ENCODE peak calls at places on chromosome 2, in four cellular contexts. One of them, this sample, is unnamed.

GRCh38 chr2:71235930-71236587 is 9.2 kb upstream of the PAIP2B start:
- DNase-seq in HepG2: no peak
- DNase-seq in SK-N-SH: no peak
- DNase-seq in HCT116: no peak
- DNase-seq in this sample: no peak

GRCh38 chr2:122795763-122796162 is 1040.3 kb downstream of the TSN start:
- DNase-seq in HepG2: no peak
- DNase-seq in SK-N-SH: no peak
- DNase-seq in HCT116: no peak
- DNase-seq in this sample: no peak

GRCh38 chr2:9846554-9846953 is 3.3 kb downstream of the TAF1B start:
- DNase-seq in HepG2: no peak
- DNase-seq in SK-N-SH: no peak
- DNase-seq in HCT116: no peak
- DNase-seq in this sample: no peak

GRCh38 chr2:29114514-29114840 is 738 bp upstream of the CLIP4 start:
- DNase-seq in HepG2: no peak
- DNase-seq in SK-N-SH: peak
- DNase-seq in HCT116: no peak
- DNase-seq in this sample: no peak

GRCh38 chr2:43018179-43019024 is 208.0 kb downstream of the ZFP36L2 start:
- DNase-seq in HepG2: peak
- DNase-seq in SK-N-SH: no peak
- DNase-seq in HCT116: no peak
- DNase-seq in this sample: peak

GRCh38 chr2:122138561-122138960 is 383.1 kb downstream of the TSN start:
- DNase-seq in HepG2: no peak
- DNase-seq in SK-N-SH: no peak
- DNase-seq in HCT116: no peak
- DNase-seq in this sample: no peak

GRCh38 chr2:102504833-102505232 is 31.8 kb downstream of the SLC9A4 start:
- DNase-seq in HepG2: no peak
- DNase-seq in SK-N-SH: no peak
- DNase-seq in HCT116: no peak
- DNase-seq in this sample: no peak

GRCh38 chr2:85911836-85912692 is 23.3 kb upstream of the ST3GAL5 start:
- DNase-seq in HepG2: no peak
- DNase-seq in SK-N-SH: no peak
- DNase-seq in HCT116: no peak
- DNase-seq in this sample: no peak

GRCh38 chr2:176056411-176056810 is 27.4 kb downstream of the EVX2 start:
- DNase-seq in HepG2: no peak
- DNase-seq in SK-N-SH: no peak
- DNase-seq in HCT116: no peak
- DNase-seq in this sample: no peak

GRCh38 chr2:232133078-232133477 is 171.6 kb downstream of the DIS3L2 start:
- DNase-seq in HepG2: peak
- DNase-seq in SK-N-SH: no peak
- DNase-seq in HCT116: no peak
- DNase-seq in this sample: no peak

GRCh38 chr2:46535360-46535759 is 56.0 kb downstream of the TMEM247 start:
- DNase-seq in HepG2: no peak
- DNase-seq in SK-N-SH: no peak
- DNase-seq in HCT116: no peak
- DNase-seq in this sample: no peak

GRCh38 chr2:214881647-214882205 is 72.2 kb upstream of the BARD1 start:
- DNase-seq in HepG2: no peak
- DNase-seq in SK-N-SH: no peak
- DNase-seq in HCT116: no peak
- DNase-seq in this sample: peak

GRCh38 chr2:217599906-217600305 is 402.9 kb downstream of the TNS1 start:
- DNase-seq in HepG2: no peak
- DNase-seq in SK-N-SH: no peak
- DNase-seq in HCT116: no peak
- DNase-seq in this sample: no peak

GRCh38 chr2:107132141-107132540 is 246.2 kb upstream of the ST6GAL2 start:
- DNase-seq in HepG2: no peak
- DNase-seq in SK-N-SH: no peak
- DNase-seq in HCT116: no peak
- DNase-seq in this sample: no peak

GRCh38 chr2:47606172-47606571 is 176.8 kb upstream of the MSH6 start:
- DNase-seq in HepG2: no peak
- DNase-seq in SK-N-SH: no peak
- DNase-seq in HCT116: no peak
- DNase-seq in this sample: no peak

GRCh38 chr2:158191076-158191566 is 89.4 kb downstream of the UPP2 start:
- DNase-seq in HepG2: peak
- DNase-seq in SK-N-SH: no peak
- DNase-seq in HCT116: peak
- DNase-seq in this sample: no peak

GRCh38 chr2:207239754-207240494 is 74.2 kb upstream of the KLF7 start:
- DNase-seq in HepG2: no peak
- DNase-seq in SK-N-SH: no peak
- DNase-seq in HCT116: no peak
- DNase-seq in this sample: no peak

GRCh38 chr2:182266909-182267308 is 159.9 kb downstream of the PDE1A start:
- DNase-seq in HepG2: no peak
- DNase-seq in SK-N-SH: no peak
- DNase-seq in HCT116: no peak
- DNase-seq in this sample: no peak

GRCh38 chr2:217394510-217395351 is 534.9 kb upstream of the TNP1 start:
- DNase-seq in HepG2: no peak
- DNase-seq in SK-N-SH: no peak
- DNase-seq in HCT116: no peak
- DNase-seq in this sample: no peak

GRCh38 chr2:48131503-48132293 is 225.4 kb upstream of the FBXO11 start:
- DNase-seq in HepG2: no peak
- DNase-seq in SK-N-SH: peak
- DNase-seq in HCT116: no peak
- DNase-seq in this sample: no peak

GRCh38 chr2:78984386-78984785 is 41.1 kb upstream of the REG3G start:
- DNase-seq in HepG2: no peak
- DNase-seq in SK-N-SH: no peak
- DNase-seq in HCT116: no peak
- DNase-seq in this sample: no peak

GRCh38 chr2:8168876-8169275 is 513.0 kb upstream of the ID2 start:
- DNase-seq in HepG2: no peak
- DNase-seq in SK-N-SH: no peak
- DNase-seq in HCT116: no peak
- DNase-seq in this sample: no peak

GRCh38 chr2:196592912-196593881 is 46.3 kb upstream of the CCDC150 start:
- DNase-seq in HepG2: no peak
- DNase-seq in SK-N-SH: peak
- DNase-seq in HCT116: no peak
- DNase-seq in this sample: peak

GRCh38 chr2:38045811-38046210 is 30.1 kb downstream of the CYP1B1 start:
- DNase-seq in HepG2: no peak
- DNase-seq in SK-N-SH: no peak
- DNase-seq in HCT116: no peak
- DNase-seq in this sample: no peak

GRCh38 chr2:118032169-118033013 is 18.5 kb upstream of the CCDC93 start:
- DNase-seq in HepG2: peak
- DNase-seq in SK-N-SH: peak
- DNase-seq in HCT116: no peak
- DNase-seq in this sample: peak
- TF ChIP-seq JUND in HepG2: no peak
- TF ChIP-seq JUND in SK-N-SH: no peak
- TF ChIP-seq JUND in HCT116: no peak
- TF ChIP-seq JUND in this sample: no peak

GRCh38 chr2:64944484-64944883 is 44.7 kb upstream of the SLC1A4 start:
- DNase-seq in HepG2: no peak
- DNase-seq in SK-N-SH: no peak
- DNase-seq in HCT116: no peak
- DNase-seq in this sample: no peak

GRCh38 chr2:64946737-64947090 is 42.5 kb upstream of the SLC1A4 start:
- DNase-seq in HepG2: no peak
- DNase-seq in SK-N-SH: no peak
- DNase-seq in HCT116: no peak
- DNase-seq in this sample: no peak

GRCh38 chr2:64943387-64944150 is 45.6 kb upstream of the SLC1A4 start:
- DNase-seq in HepG2: peak
- DNase-seq in SK-N-SH: no peak
- DNase-seq in HCT116: no peak
- DNase-seq in this sample: no peak

GRCh38 chr2:64947906-64948305 is 41.3 kb upstream of the SLC1A4 start:
- DNase-seq in HepG2: no peak
- DNase-seq in SK-N-SH: no peak
- DNase-seq in HCT116: no peak
- DNase-seq in this sample: no peak

GRCh38 chr2:64945973-64946736 is 43.0 kb upstream of the SLC1A4 start:
- DNase-seq in HepG2: no peak
- DNase-seq in SK-N-SH: no peak
- DNase-seq in HCT116: no peak
- DNase-seq in this sample: no peak
- TF ChIP-seq JUND in HepG2: no peak
- TF ChIP-seq JUND in SK-N-SH: no peak
- TF ChIP-seq JUND in HCT116: no peak
- TF ChIP-seq JUND in this sample: no peak

DNA sequence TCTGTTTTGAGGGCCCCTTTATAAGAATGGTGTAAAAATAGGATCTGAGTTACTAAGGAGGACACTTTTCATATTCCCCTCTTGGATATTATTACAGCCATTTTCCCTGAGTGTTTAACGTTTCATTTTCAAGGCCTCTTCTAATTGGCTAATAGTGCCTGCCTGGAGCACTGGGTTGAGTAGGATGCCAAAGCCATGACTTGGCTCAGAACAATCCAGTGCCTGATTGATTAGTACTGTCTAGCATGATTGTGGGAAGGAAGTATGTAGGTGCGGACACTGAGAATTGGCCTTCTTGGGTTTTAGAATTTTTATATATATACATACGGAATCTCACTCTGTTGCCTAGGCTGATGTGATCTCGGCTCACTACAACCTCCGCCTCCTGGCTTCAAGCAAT is 66.1 kb downstream of the NAB1 start:
- DNase-seq in HepG2: no peak
- DNase-seq in SK-N-SH: no peak
- DNase-seq in HCT116: peak
- DNase-seq in this sample: no peak
- TF ChIP-seq JUND in HepG2: no peak
- TF ChIP-seq JUND in SK-N-SH: no peak
- TF ChIP-seq JUND in HCT116: no peak
- TF ChIP-seq JUND in this sample: no peak

GRCh38 chr2:234861841-234862735 is 89.7 kb upstream of the SH3BP4 start:
- DNase-seq in HepG2: no peak
- DNase-seq in SK-N-SH: no peak
- DNase-seq in HCT116: no peak
- DNase-seq in this sample: peak
- TF ChIP-seq JUND in HepG2: no peak
- TF ChIP-seq JUND in SK-N-SH: no peak
- TF ChIP-seq JUND in HCT116: no peak
- TF ChIP-seq JUND in this sample: no peak

DNA sequence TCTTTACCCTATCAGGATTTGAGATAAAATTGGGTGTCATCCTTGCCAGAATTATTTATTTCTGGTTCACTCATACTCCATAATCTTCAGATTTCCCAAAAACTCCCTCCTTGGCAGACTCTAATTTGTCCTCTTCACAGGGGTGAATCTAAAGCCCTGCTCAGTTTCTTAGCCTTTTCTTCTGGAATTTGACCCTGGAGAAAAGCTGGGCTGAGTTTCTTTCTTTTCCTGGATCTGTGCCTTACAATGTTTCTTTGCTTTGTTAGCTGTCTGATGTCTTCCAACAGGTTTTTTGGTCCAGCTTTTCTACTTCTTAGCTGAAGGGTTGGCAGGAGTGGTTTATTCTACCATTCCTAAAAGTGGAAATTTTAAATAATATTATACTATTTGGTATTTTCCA is 138.6 kb upstream of the TWIST2 start:
- DNase-seq in HepG2: no peak
- DNase-seq in SK-N-SH: no peak
- DNase-seq in HCT116: no peak
- DNase-seq in this sample: no peak
- TF ChIP-seq JUND in HepG2: no peak
- TF ChIP-seq JUND in SK-N-SH: no peak
- TF ChIP-seq JUND in HCT116: no peak
- TF ChIP-seq JUND in this sample: no peak

DNA sequence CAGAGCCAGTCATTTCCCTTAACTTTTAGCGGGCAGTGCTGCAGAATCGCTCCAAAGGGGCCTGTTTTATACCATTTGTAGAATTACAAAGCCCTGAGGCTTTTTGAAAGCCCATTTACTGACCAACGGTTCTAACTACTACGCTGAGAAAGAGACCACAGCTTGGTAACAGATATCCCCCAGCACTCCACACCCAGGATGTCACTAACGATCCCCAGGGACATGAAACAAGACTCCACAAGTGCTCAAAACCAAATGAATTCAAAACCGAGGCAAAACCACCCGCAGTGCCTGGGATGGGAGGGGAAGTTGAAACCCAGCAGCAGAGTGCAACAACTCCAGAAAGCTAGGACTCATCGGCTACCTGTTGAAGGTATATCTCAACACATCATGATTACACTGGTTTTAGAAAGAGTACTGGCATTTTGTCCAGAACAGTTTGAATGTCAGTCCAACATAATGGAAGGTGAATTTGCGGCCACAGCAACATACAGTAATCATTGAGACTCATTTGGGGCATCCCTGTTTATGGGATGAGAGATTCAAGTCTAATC is 33.6 kb upstream of the LRP2 start:
- DNase-seq in HepG2: no peak
- DNase-seq in SK-N-SH: no peak
- DNase-seq in HCT116: no peak
- DNase-seq in this sample: no peak
- TF ChIP-seq JUND in HepG2: no peak
- TF ChIP-seq JUND in SK-N-SH: no peak
- TF ChIP-seq JUND in HCT116: no peak
- TF ChIP-seq JUND in this sample: no peak

GRCh38 chr2:15942711-15943345 is 2.5 kb downstream of the MYCN start:
- DNase-seq in HepG2: no peak
- DNase-seq in SK-N-SH: no peak
- DNase-seq in HCT116: no peak
- DNase-seq in this sample: no peak

GRCh38 chr2:15944325-15945017 is 4.1 kb downstream of the MYCN start:
- DNase-seq in HepG2: no peak
- DNase-seq in SK-N-SH: no peak
- DNase-seq in HCT116: no peak
- DNase-seq in this sample: no peak

GRCh38 chr2:15943378-15943851 is 3.1 kb downstream of the MYCN start:
- DNase-seq in HepG2: no peak
- DNase-seq in SK-N-SH: peak
- DNase-seq in HCT116: no peak
- DNase-seq in this sample: no peak

GRCh38 chr2:15941970-15942710 is 1.8 kb downstream of the MYCN start:
- DNase-seq in HepG2: no peak
- DNase-seq in SK-N-SH: peak
- DNase-seq in HCT116: no peak
- DNase-seq in this sample: peak

DNA sequence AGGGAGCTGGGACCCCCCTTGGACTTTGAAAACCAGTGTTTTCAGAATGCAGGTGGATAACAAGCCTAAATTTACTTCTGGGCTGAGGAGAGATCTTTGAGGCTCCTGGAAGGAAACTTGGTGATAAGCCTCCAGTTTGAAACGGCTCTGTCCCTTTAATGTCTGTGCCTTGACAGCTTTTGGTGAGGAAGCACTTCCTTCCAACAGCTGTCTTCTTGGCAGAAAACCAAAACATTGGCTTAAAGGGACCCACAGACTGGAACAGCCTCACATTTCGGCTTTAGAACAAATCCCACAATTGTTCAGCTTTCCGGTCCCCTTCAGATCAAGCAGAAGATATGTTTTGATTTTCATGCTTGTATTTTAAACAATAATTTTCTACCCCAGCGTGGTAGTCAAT is 3.6 kb downstream of the MYCN start:
- DNase-seq in HepG2: no peak
- DNase-seq in SK-N-SH: peak
- DNase-seq in HCT116: no peak
- DNase-seq in this sample: no peak
- TF ChIP-seq JUND in HepG2: no peak
- TF ChIP-seq JUND in SK-N-SH: no peak
- TF ChIP-seq JUND in HCT116: no peak
- TF ChIP-seq JUND in this sample: no peak